ENCODE peak calls at places on chromosome 14, in five cellular contexts. One of them, this sample, is unnamed.

GRCh38 chr14:104101651-104102281 is 16.3 kb downstream of the ASPG start:
- DNase-seq in AG09319: no peak
- DNase-seq in bronchial epithelial cell: no peak
- DNase-seq in dorsolateral prefrontal cortex: no peak
- DNase-seq in left ventricle myocardium inferior: peak; percentile 4
- DNase-seq in this sample: no peak

GRCh38 chr14:76205708-76206107 is 54.0 kb downstream of the GPATCH2L start:
- DNase-seq in AG09319: no peak
- DNase-seq in bronchial epithelial cell: no peak
- DNase-seq in dorsolateral prefrontal cortex: no peak
- DNase-seq in left ventricle myocardium inferior: no peak
- DNase-seq in this sample: no peak

GRCh38 chr14:63243646-63244045 is 39.4 kb downstream of the RHOJ start:
- DNase-seq in AG09319: no peak
- DNase-seq in bronchial epithelial cell: no peak
- DNase-seq in dorsolateral prefrontal cortex: no peak
- DNase-seq in left ventricle myocardium inferior: no peak
- DNase-seq in this sample: no peak

GRCh38 chr14:25053585-25053984 is 3.6 kb upstream of the STXBP6 start:
- DNase-seq in AG09319: no peak
- DNase-seq in bronchial epithelial cell: no peak
- DNase-seq in dorsolateral prefrontal cortex: no peak
- DNase-seq in left ventricle myocardium inferior: no peak
- DNase-seq in this sample: no peak

GRCh38 chr14:59406454-59407245 is 58.5 kb downstream of the GPR135 start:
- DNase-seq in AG09319: no peak
- DNase-seq in bronchial epithelial cell: peak; percentile 73
- DNase-seq in dorsolateral prefrontal cortex: no peak
- DNase-seq in left ventricle myocardium inferior: no peak
- DNase-seq in this sample: no peak

GRCh38 chr14:69574954-69575295 is 254 bp upstream of the CCDC177 start:
- DNase-seq in AG09319: no peak
- DNase-seq in bronchial epithelial cell: no peak
- DNase-seq in dorsolateral prefrontal cortex: no peak
- DNase-seq in left ventricle myocardium inferior: no peak
- DNase-seq in this sample: no peak

GRCh38 chr14:51304428-51304827 is 64.4 kb downstream of the TMX1 start:
- DNase-seq in AG09319: no peak
- DNase-seq in bronchial epithelial cell: peak; percentile 28
- DNase-seq in dorsolateral prefrontal cortex: no peak
- DNase-seq in left ventricle myocardium inferior: no peak
- DNase-seq in this sample: no peak

GRCh38 chr14:52351191-52351560 is 37.1 kb downstream of the PTGER2 start:
- DNase-seq in AG09319: no peak
- DNase-seq in bronchial epithelial cell: no peak
- DNase-seq in dorsolateral prefrontal cortex: no peak
- DNase-seq in left ventricle myocardium inferior: no peak
- DNase-seq in this sample: no peak

GRCh38 chr14:31884776-31885379 is 192.2 kb upstream of the ARHGAP5 start:
- DNase-seq in AG09319: no peak
- DNase-seq in bronchial epithelial cell: peak; percentile 90
- DNase-seq in dorsolateral prefrontal cortex: no peak
- DNase-seq in left ventricle myocardium inferior: no peak
- DNase-seq in this sample: no peak

GRCh38 chr14:51925980-51926379 is 63.4 kb upstream of the RTRAF start:
- DNase-seq in AG09319: no peak
- DNase-seq in bronchial epithelial cell: no peak
- DNase-seq in dorsolateral prefrontal cortex: no peak
- DNase-seq in left ventricle myocardium inferior: no peak
- DNase-seq in this sample: no peak

GRCh38 chr14:71287567-71287966 is 380.3 kb downstream of the PCNX1 start:
- DNase-seq in AG09319: no peak
- DNase-seq in bronchial epithelial cell: no peak
- DNase-seq in dorsolateral prefrontal cortex: no peak
- DNase-seq in left ventricle myocardium inferior: no peak
- DNase-seq in this sample: no peak

GRCh38 chr14:76408877-76409276 is 32.9 kb downstream of the ESRRB start:
- DNase-seq in AG09319: no peak
- DNase-seq in bronchial epithelial cell: no peak
- DNase-seq in dorsolateral prefrontal cortex: no peak
- DNase-seq in left ventricle myocardium inferior: no peak
- DNase-seq in this sample: no peak

GRCh38 chr14:66371776-66372175 is 114.4 kb upstream of the CCDC196 start:
- DNase-seq in AG09319: no peak
- DNase-seq in bronchial epithelial cell: no peak
- DNase-seq in dorsolateral prefrontal cortex: no peak
- DNase-seq in left ventricle myocardium inferior: no peak
- DNase-seq in this sample: no peak

GRCh38 chr14:83913466-83913865 is 1616.5 kb upstream of the FLRT2 start:
- DNase-seq in AG09319: no peak
- DNase-seq in bronchial epithelial cell: no peak
- DNase-seq in dorsolateral prefrontal cortex: no peak
- DNase-seq in left ventricle myocardium inferior: no peak
- DNase-seq in this sample: no peak

GRCh38 chr14:103151270-103151933 is 28.1 kb downstream of the TNFAIP2 start:
- DNase-seq in AG09319: no peak
- DNase-seq in bronchial epithelial cell: no peak
- DNase-seq in dorsolateral prefrontal cortex: no peak
- DNase-seq in left ventricle myocardium inferior: no peak
- DNase-seq in this sample: no peak

GRCh38 chr14:39762576-39763401 is 330.6 kb upstream of the FBXO33 start:
- DNase-seq in AG09319: no peak
- DNase-seq in bronchial epithelial cell: no peak
- DNase-seq in dorsolateral prefrontal cortex: no peak
- DNase-seq in left ventricle myocardium inferior: no peak
- DNase-seq in this sample: no peak

GRCh38 chr14:89386214-89386886 is 30.7 kb downstream of the FOXN3 start:
- DNase-seq in AG09319: no peak
- DNase-seq in bronchial epithelial cell: no peak
- DNase-seq in dorsolateral prefrontal cortex: no peak
- DNase-seq in left ventricle myocardium inferior: no peak
- DNase-seq in this sample: peak; percentile 52

GRCh38 chr14:23300687-23301223 is 1.9 kb downstream of the PPP1R3E start:
- DNase-seq in AG09319: no peak
- DNase-seq in bronchial epithelial cell: peak; percentile 36
- DNase-seq in dorsolateral prefrontal cortex: peak; percentile 45
- DNase-seq in left ventricle myocardium inferior: peak; percentile 73
- DNase-seq in this sample: peak; percentile 28

GRCh38 chr14:68977741-68978549 is 1.2 kb downstream of the ACTN1 start:
- DNase-seq in AG09319: peak; percentile 93
- DNase-seq in bronchial epithelial cell: peak; percentile 70
- DNase-seq in dorsolateral prefrontal cortex: peak; percentile 13
- DNase-seq in left ventricle myocardium inferior: peak; percentile 64
- DNase-seq in this sample: peak; percentile 66

GRCh38 chr14:38339704-38340103 is 83.8 kb upstream of the CLEC14A start:
- DNase-seq in AG09319: no peak
- DNase-seq in bronchial epithelial cell: no peak
- DNase-seq in dorsolateral prefrontal cortex: no peak
- DNase-seq in left ventricle myocardium inferior: no peak
- DNase-seq in this sample: no peak

GRCh38 chr14:87916103-87916885 is 76.7 kb downstream of the GALC start:
- DNase-seq in AG09319: no peak
- DNase-seq in bronchial epithelial cell: no peak
- DNase-seq in dorsolateral prefrontal cortex: no peak
- DNase-seq in left ventricle myocardium inferior: no peak
- DNase-seq in this sample: no peak

GRCh38 chr14:77051101-77051500 is 22.6 kb upstream of the IRF2BPL start:
- DNase-seq in AG09319: no peak
- DNase-seq in bronchial epithelial cell: no peak
- DNase-seq in dorsolateral prefrontal cortex: no peak
- DNase-seq in left ventricle myocardium inferior: peak; percentile 81
- DNase-seq in this sample: peak; percentile 68

GRCh38 chr14:58832010-58832409 is 194.2 kb downstream of the DACT1 start:
- DNase-seq in AG09319: no peak
- DNase-seq in bronchial epithelial cell: no peak
- DNase-seq in dorsolateral prefrontal cortex: peak; percentile 72
- DNase-seq in left ventricle myocardium inferior: no peak
- DNase-seq in this sample: no peak

GRCh38 chr14:33951183-33951840 is 438 bp upstream of the EGLN3 start:
- DNase-seq in AG09319: no peak
- DNase-seq in bronchial epithelial cell: peak; percentile 37
- DNase-seq in dorsolateral prefrontal cortex: no peak
- DNase-seq in left ventricle myocardium inferior: no peak
- DNase-seq in this sample: no peak

GRCh38 chr14:24075485-24076301 is 4.3 kb downstream of the CPNE6 start:
- DNase-seq in AG09319: no peak
- DNase-seq in bronchial epithelial cell: no peak
- DNase-seq in dorsolateral prefrontal cortex: no peak
- DNase-seq in left ventricle myocardium inferior: no peak
- DNase-seq in this sample: no peak

GRCh38 chr14:64725360-64725815 is 21.2 kb downstream of the PLEKHG3 start:
- DNase-seq in AG09319: no peak
- DNase-seq in bronchial epithelial cell: no peak
- DNase-seq in dorsolateral prefrontal cortex: no peak
- DNase-seq in left ventricle myocardium inferior: peak; percentile 17
- DNase-seq in this sample: no peak

GRCh38 chr14:105167303-105168092 is 1.1 kb downstream of the JAG2 start:
- DNase-seq in AG09319: no peak
- DNase-seq in bronchial epithelial cell: peak; percentile 51
- DNase-seq in dorsolateral prefrontal cortex: no peak
- DNase-seq in left ventricle myocardium inferior: no peak
- DNase-seq in this sample: no peak

GRCh38 chr14:98120831-98121464 is 1151.0 kb downstream of the BCL11B start:
- DNase-seq in AG09319: no peak
- DNase-seq in bronchial epithelial cell: peak; percentile 81
- DNase-seq in dorsolateral prefrontal cortex: no peak
- DNase-seq in left ventricle myocardium inferior: no peak
- DNase-seq in this sample: no peak

GRCh38 chr14:64423987-64424386 is 35.8 kb downstream of the MTHFD1 start:
- DNase-seq in AG09319: no peak
- DNase-seq in bronchial epithelial cell: peak; percentile 22
- DNase-seq in dorsolateral prefrontal cortex: no peak
- DNase-seq in left ventricle myocardium inferior: no peak
- DNase-seq in this sample: no peak

GRCh38 chr14:36429692-36430091 is 90.3 kb downstream of the NKX2-1 start:
- DNase-seq in AG09319: no peak
- DNase-seq in bronchial epithelial cell: peak; percentile 89
- DNase-seq in dorsolateral prefrontal cortex: no peak
- DNase-seq in left ventricle myocardium inferior: no peak
- DNase-seq in this sample: no peak

GRCh38 chr14:103393687-103394626 is 8.7 kb downstream of the MARK3 start:
- DNase-seq in AG09319: no peak
- DNase-seq in bronchial epithelial cell: no peak
- DNase-seq in dorsolateral prefrontal cortex: no peak
- DNase-seq in left ventricle myocardium inferior: no peak
- DNase-seq in this sample: peak; percentile 36

GRCh38 chr14:93980464-93981201 is 4.3 kb upstream of the ASB2 start:
- DNase-seq in AG09319: no peak
- DNase-seq in bronchial epithelial cell: no peak
- DNase-seq in dorsolateral prefrontal cortex: peak; percentile 91
- DNase-seq in left ventricle myocardium inferior: peak; percentile 85
- DNase-seq in this sample: no peak

GRCh38 chr14:85276829-85277228 is 253.1 kb upstream of the FLRT2 start:
- DNase-seq in AG09319: no peak
- DNase-seq in bronchial epithelial cell: no peak
- DNase-seq in dorsolateral prefrontal cortex: no peak
- DNase-seq in left ventricle myocardium inferior: no peak
- DNase-seq in this sample: no peak

GRCh38 chr14:85273952-85274351 is 256.0 kb upstream of the FLRT2 start:
- DNase-seq in AG09319: no peak
- DNase-seq in bronchial epithelial cell: no peak
- DNase-seq in dorsolateral prefrontal cortex: no peak
- DNase-seq in left ventricle myocardium inferior: no peak
- DNase-seq in this sample: no peak

DNA sequence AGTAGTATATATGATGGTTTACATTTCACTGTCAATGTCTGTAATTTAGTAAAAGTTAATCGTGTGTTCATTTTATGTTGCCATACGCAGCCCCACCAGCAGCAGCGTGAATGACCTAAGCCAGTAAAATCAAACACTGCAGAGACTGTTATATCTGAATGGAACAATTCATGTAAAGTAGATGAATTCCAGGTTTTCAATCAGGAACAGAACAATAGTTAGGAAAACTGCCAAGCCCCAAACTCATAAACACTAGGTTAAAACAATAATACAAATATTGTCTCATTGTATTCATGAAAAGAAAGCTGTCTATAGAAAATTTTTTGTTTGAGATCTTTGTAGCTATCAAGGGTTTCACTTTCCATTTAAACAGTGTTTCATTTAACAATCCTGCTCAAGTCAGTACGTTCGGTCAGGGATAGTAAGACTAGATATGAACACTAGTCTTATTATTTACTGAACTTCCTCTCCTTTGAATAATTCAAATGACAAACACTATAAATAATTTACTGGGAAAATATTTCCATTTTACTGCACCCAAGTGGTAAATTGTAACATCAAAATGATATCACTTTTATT is 256.8 kb upstream of the FLRT2 start:
- DNase-seq in AG09319: no peak
- DNase-seq in bronchial epithelial cell: no peak
- DNase-seq in dorsolateral prefrontal cortex: no peak
- DNase-seq in left ventricle myocardium inferior: no peak
- DNase-seq in this sample: no peak
- TF ChIP-seq CTCF in AG09319: no peak
- TF ChIP-seq CTCF in bronchial epithelial cell: no peak
- TF ChIP-seq CTCF in dorsolateral prefrontal cortex: no peak
- TF ChIP-seq CTCF in left ventricle myocardium inferior: no peak
- TF ChIP-seq CTCF in this sample: no peak

GRCh38 chr14:35140718-35141581 is 18.6 kb downstream of the PRORP start:
- DNase-seq in AG09319: no peak
- DNase-seq in bronchial epithelial cell: no peak
- DNase-seq in dorsolateral prefrontal cortex: no peak
- DNase-seq in left ventricle myocardium inferior: no peak
- DNase-seq in this sample: no peak
- TF ChIP-seq CTCF in AG09319: peak; percentile 21
- TF ChIP-seq CTCF in bronchial epithelial cell: no peak
- TF ChIP-seq CTCF in dorsolateral prefrontal cortex: peak; percentile 50
- TF ChIP-seq CTCF in left ventricle myocardium inferior: peak; percentile 65
- TF ChIP-seq CTCF in this sample: no peak

DNA sequence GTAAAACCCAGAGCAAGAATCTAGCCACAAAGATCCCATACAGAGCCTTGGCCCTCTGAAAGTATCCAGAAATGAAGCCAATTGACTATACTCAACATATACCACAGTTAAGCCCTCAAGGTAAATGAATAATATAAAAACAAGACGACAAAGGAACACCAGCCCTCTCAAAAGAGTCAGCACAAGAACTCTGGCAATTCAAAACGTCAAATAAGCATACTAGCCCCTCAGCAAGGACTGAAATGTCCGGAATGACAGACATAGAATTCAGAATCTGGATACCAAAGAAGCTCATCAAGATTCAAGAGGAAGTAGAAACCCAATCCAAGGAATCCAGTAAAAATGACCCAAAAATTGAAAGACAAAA is 49.9 kb downstream of the GTF2A1 start:
- DNase-seq in AG09319: no peak
- DNase-seq in bronchial epithelial cell: no peak
- DNase-seq in dorsolateral prefrontal cortex: no peak
- DNase-seq in left ventricle myocardium inferior: no peak
- DNase-seq in this sample: no peak
- TF ChIP-seq CTCF in AG09319: no peak
- TF ChIP-seq CTCF in bronchial epithelial cell: no peak
- TF ChIP-seq CTCF in dorsolateral prefrontal cortex: no peak
- TF ChIP-seq CTCF in left ventricle myocardium inferior: no peak
- TF ChIP-seq CTCF in this sample: no peak

DNA sequence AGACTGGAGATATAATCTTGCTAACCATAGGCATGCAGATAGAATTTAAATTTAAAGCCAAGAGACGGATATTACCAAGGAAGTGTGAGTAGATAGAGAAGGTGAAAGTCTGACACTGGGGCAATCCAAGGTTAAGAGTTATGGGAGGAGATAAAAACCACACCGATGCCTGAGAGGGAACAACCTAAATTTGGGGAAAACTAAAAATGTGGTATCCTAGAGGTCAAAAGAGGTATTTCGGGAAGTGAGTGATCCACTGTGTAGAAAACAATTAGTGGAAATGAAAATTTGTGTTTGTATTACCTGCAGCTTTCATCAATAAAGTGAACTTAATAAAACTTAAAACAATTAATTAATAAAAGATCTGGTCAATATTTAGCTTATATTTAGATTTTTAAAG is 269.0 kb upstream of the RPL10L start:
- DNase-seq in AG09319: no peak
- DNase-seq in bronchial epithelial cell: no peak
- DNase-seq in dorsolateral prefrontal cortex: no peak
- DNase-seq in left ventricle myocardium inferior: no peak
- DNase-seq in this sample: no peak
- TF ChIP-seq CTCF in AG09319: no peak
- TF ChIP-seq CTCF in bronchial epithelial cell: no peak
- TF ChIP-seq CTCF in dorsolateral prefrontal cortex: no peak
- TF ChIP-seq CTCF in left ventricle myocardium inferior: no peak
- TF ChIP-seq CTCF in this sample: no peak